ENCODE peak calls at places on chromosomes 16 and 17, in seven cellular contexts. N, M, P, D, W, L and R are unnamed samples.

GRCh38 chr16:75481475-75481874 is 13.8 kb downstream of the CHST6 start:
- DNase-seq in N (no peak), M (no peak), P (no peak), D (no peak), W (no peak), L (peak), R (no peak)

GRCh38 chr16:18931756-18932155 is 5.5 kb upstream of the SMG1 start:
- DNase-seq in N (no peak), M (no peak), P (peak), D (no peak), W (no peak), L (no peak), R (no peak)

GRCh38 chr17:78883533-78884131 is 19.4 kb downstream of the CEP295NL start:
- DNase-seq in N (peak), M (peak), P (peak), D (peak), W (no peak), L (peak), R (peak)

GRCh38 chr17:6102615-6103014 is 32.4 kb downstream of the WSCD1 start:
- DNase-seq in N (no peak), M (no peak), P (no peak), D (no peak), W (no peak), L (no peak), R (no peak)

GRCh38 chr16:27982184-27982583 is 81.3 kb downstream of the GSG1L start:
- DNase-seq in N (peak), M (no peak), P (no peak), D (no peak), W (no peak), L (peak), R (no peak)

GRCh38 chr17:64424318-64424717 is 24.6 kb upstream of the MILR1 start:
- DNase-seq in N (no peak), M (no peak), P (no peak), D (no peak), W (no peak), L (no peak), R (no peak)

GRCh38 chr17:4950075-4950756 is 703 bp upstream of the ENO3 start:
- DNase-seq in N (peak), M (no peak), P (peak), D (no peak), W (peak), L (peak), R (no peak)

GRCh38 chr17:81566461-81567126 is 14.4 kb upstream of the FAAP100 start:
- DNase-seq in N (peak), M (peak), P (peak), D (peak), W (no peak), L (no peak), R (peak)

GRCh38 chr16:8720967-8721692 is 46.7 kb downstream of the ABAT start:
- DNase-seq in N (no peak), M (no peak), P (no peak), D (no peak), W (no peak), L (no peak), R (no peak)

GRCh38 chr17:34644941-34645550 is 65.7 kb downstream of the TMEM132E start:
- DNase-seq in N (peak), M (no peak), P (no peak), D (no peak), W (no peak), L (no peak), R (no peak)

GRCh38 chr16:21637032-21637968 is 15.1 kb downstream of the IGSF6 start:
- DNase-seq in N (no peak), M (no peak), P (no peak), D (no peak), W (no peak), L (no peak), R (no peak)

GRCh38 chr17:56595831-56596740 is 2.6 kb downstream of the NOG start:
- DNase-seq in N (no peak), M (no peak), P (no peak), D (no peak), W (no peak), L (no peak), R (no peak)

GRCh38 chr17:7440113-7440822 is 956 bp downstream of the FGF11 start:
- DNase-seq in N (peak), M (peak), P (peak), D (peak), W (no peak), L (peak), R (no peak)

GRCh38 chr17:82542439-82542838 is 22.9 kb downstream of the FOXK2 start:
- DNase-seq in N (no peak), M (no peak), P (no peak), D (no peak), W (no peak), L (no peak), R (no peak)

GRCh38 chr17:82152556-82153294 is 54.7 kb upstream of the FASN start:
- DNase-seq in N (no peak), M (no peak), P (no peak), D (peak), W (no peak), L (peak), R (no peak)

GRCh38 chr16:88373927-88374492 is 8.7 kb upstream of the ZNF469 start:
- DNase-seq in N (peak), M (no peak), P (no peak), D (no peak), W (no peak), L (no peak), R (no peak)

GRCh38 chr17:55157165-55157564 is 107.6 kb upstream of the HLF start:
- DNase-seq in N (no peak), M (no peak), P (no peak), D (no peak), W (no peak), L (no peak), R (peak)

GRCh38 chr16:86072328-86073102 is 173.6 kb downstream of the IRF8 start:
- DNase-seq in N (peak), M (peak), P (peak), D (peak), W (peak), L (no peak), R (peak)

GRCh38 chr16:12228607-12229499 is 252.3 kb downstream of the SNX29 start:
- DNase-seq in N (peak), M (peak), P (peak), D (peak), W (no peak), L (no peak), R (peak)

GRCh38 chr16:88876942-88877526 is 10.6 kb upstream of the PABPN1L start:
- DNase-seq in N (no peak), M (no peak), P (no peak), D (no peak), W (no peak), L (no peak), R (no peak)

GRCh38 chr16:87582221-87582965 is 19.9 kb upstream of the JPH3 start:
- DNase-seq in N (no peak), M (peak), P (peak), D (no peak), W (no peak), L (peak), R (peak)

GRCh38 chr17:37391146-37391545 is 15.4 kb downstream of the C17orf78 start:
- DNase-seq in N (no peak), M (no peak), P (no peak), D (no peak), W (no peak), L (no peak), R (no peak)

GRCh38 chr17:79749156-79749815 is 18.5 kb downstream of the ENPP7 start:
- DNase-seq in N (no peak), M (peak), P (no peak), D (no peak), W (no peak), L (no peak), R (peak)

GRCh38 chr17:4807534-4808377 is 804 bp downstream of the PLD2 start:
- DNase-seq in N (no peak), M (no peak), P (no peak), D (no peak), W (no peak), L (no peak), R (no peak)

GRCh38 chr17:75996665-75997590 is 3.7 kb upstream of the CDK3 start:
- DNase-seq in N (no peak), M (peak), P (no peak), D (no peak), W (no peak), L (peak), R (peak)

GRCh38 chr17:49985310-49985990 is 9.6 kb downstream of the DLX3 start:
- DNase-seq in N (peak), M (no peak), P (no peak), D (no peak), W (no peak), L (no peak), R (no peak)

GRCh38 chr17:37048806-37049205 is 100.1 kb downstream of the AATF start:
- DNase-seq in N (no peak), M (no peak), P (no peak), D (no peak), W (no peak), L (no peak), R (no peak)

GRCh38 chr17:46794318-46794717 is 24.2 kb downstream of the WNT3 start:
- DNase-seq in N (no peak), M (no peak), P (no peak), D (no peak), W (no peak), L (no peak), R (no peak)

GRCh38 chr17:17526369-17526768 is 30.2 kb upstream of the RASD1 start:
- DNase-seq in N (no peak), M (no peak), P (peak), D (peak), W (no peak), L (no peak), R (no peak)

GRCh38 chr16:74497761-74498160 is 76.5 kb upstream of the CLEC18B start:
- DNase-seq in N (no peak), M (no peak), P (no peak), D (no peak), W (no peak), L (no peak), R (no peak)

GRCh38 chr16:3597226-3597625 is 14.2 kb downstream of the SLX4 start:
- DNase-seq in N (no peak), M (no peak), P (no peak), D (no peak), W (no peak), L (peak), R (no peak)

GRCh38 chr16:86577314-86577971 is 906 bp upstream of the FOXL1 start:
- DNase-seq in N (no peak), M (no peak), P (no peak), D (no peak), W (no peak), L (no peak), R (no peak)

GRCh38 chr17:72788950-72789585 is 303.4 kb downstream of the SLC39A11 start:
- DNase-seq in N (no peak), M (peak), P (no peak), D (no peak), W (no peak), L (no peak), R (peak)

GRCh38 chr17:40407460-40407859 is 10.2 kb downstream of the TOP2A start:
- DNase-seq in N (no peak), M (no peak), P (no peak), D (no peak), W (no peak), L (no peak), R (no peak)

GRCh38 chr17:40399185-40399584 is 18.5 kb downstream of the TOP2A start:
- DNase-seq in N (no peak), M (peak), P (no peak), D (no peak), W (peak), L (no peak), R (peak)

GRCh38 chr17:40404003-40404402 is 13.7 kb downstream of the TOP2A start:
- DNase-seq in N (no peak), M (peak), P (no peak), D (no peak), W (no peak), L (no peak), R (no peak)

GRCh38 chr17:40402668-40403067 is 15.0 kb downstream of the TOP2A start:
- DNase-seq in N (no peak), M (no peak), P (no peak), D (no peak), W (no peak), L (no peak), R (no peak)
- H3K4me3 ChIP-seq in N (no peak), M (no peak), P (no peak), D (no peak), W (no peak), L (no peak), R (no peak)

GRCh38 chr17:67017895-67018294 is 26.5 kb upstream of the CACNG1 start:
- DNase-seq in N (peak), M (no peak), P (no peak), D (no peak), W (no peak), L (no peak), R (no peak)
- H3K4me3 ChIP-seq in N (peak), M (no peak), P (no peak), D (no peak), W (no peak), L (no peak), R (no peak)

GRCh38 chr16:84650062-84650991 is 2.0 kb downstream of the KLHL36 start:
- DNase-seq in N (no peak), M (peak), P (no peak), D (no peak), W (no peak), L (no peak), R (peak)

GRCh38 chr16:84648595-84649510 is 542 bp downstream of the KLHL36 start:
- DNase-seq in N (peak), M (no peak), P (peak), D (peak), W (peak), L (peak), R (no peak)

GRCh38 chr16:84652565-84652964 is 4.3 kb downstream of the KLHL36 start:
- DNase-seq in N (no peak), M (no peak), P (no peak), D (no peak), W (no peak), L (no peak), R (no peak)

GRCh38 chr16:84647830-84648594 is at the start of gene KLHL36:
- DNase-seq in N (peak), M (no peak), P (peak), D (peak), W (peak), L (peak), R (peak)

DNA sequence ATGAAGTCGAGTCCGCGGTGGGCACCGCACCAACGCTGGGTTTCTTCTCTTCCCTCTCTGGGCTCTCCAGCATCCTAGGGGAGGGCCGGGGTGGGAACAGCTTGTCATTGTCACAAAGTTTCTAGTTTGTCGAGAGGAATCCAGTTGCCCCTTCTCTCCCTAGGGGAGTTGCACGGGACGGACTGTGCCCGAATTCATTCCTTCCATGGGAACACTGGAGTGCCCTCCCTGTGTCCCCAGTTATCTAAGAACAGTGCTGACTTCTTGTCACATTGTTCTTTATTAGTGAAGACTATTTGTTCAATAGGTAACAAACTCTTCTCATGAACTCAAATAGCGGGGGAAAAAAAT is 1.2 kb downstream of the KLHL36 start:
- DNase-seq in N (no peak), M (no peak), P (no peak), D (no peak), W (no peak), L (no peak), R (no peak)
- H3K4me3 ChIP-seq in N (peak), M (peak), P (peak), D (peak), W (peak), L (peak), R (peak)

GRCh38 chr17:66793810-66794209 is 41.1 kb upstream of the CACNG5 start:
- DNase-seq in N (no peak), M (no peak), P (no peak), D (no peak), W (no peak), L (no peak), R (no peak)
- H3K4me3 ChIP-seq in N (no peak), M (no peak), P (no peak), D (no peak), W (no peak), L (no peak), R (no peak)